ENCODE peak calls at places on chromosomes 12 and 14, in six cellular contexts. K is HCT116, F is A549, W is endothelial cell of umbilical vein, X is GM12878, O is K562. L is an unnamed sample.

GRCh38 chr12:64744422-64745258 is 14.6 kb downstream of the GNS start:
- DNase-seq in K (no peak), F (peak; percentile 36), W (peak; percentile 53), X (no peak), O (no peak), L (no peak)

GRCh38 chr12:18897816-18898215 is 159.9 kb downstream of the CAPZA3 start:
- DNase-seq in K (no peak), F (no peak), W (no peak), X (no peak), O (no peak), L (no peak)

GRCh38 chr14:69008411-69008810 is 29.3 kb upstream of the ACTN1 start:
- DNase-seq in K (no peak), F (no peak), W (peak; percentile 68), X (no peak), O (no peak), L (no peak)

GRCh38 chr14:75205586-75205985 is 29.2 kb upstream of the TMED10 start:
- DNase-seq in K (no peak), F (no peak), W (peak; percentile 82), X (no peak), O (no peak), L (peak; percentile 83)

GRCh38 chr12:60100150-60100549 is 504.3 kb downstream of the SLC16A7 start:
- DNase-seq in K (no peak), F (no peak), W (no peak), X (no peak), O (no peak), L (no peak)

GRCh38 chr14:89061696-89062095 is 237.2 kb downstream of the TTC8 start:
- DNase-seq in K (no peak), F (no peak), W (no peak), X (no peak), O (no peak), L (no peak)

GRCh38 chr14:65167072-65167645 is 64.8 kb upstream of the MAX start:
- DNase-seq in K (no peak), F (no peak), W (no peak), X (no peak), O (peak; percentile 33), L (peak; percentile 36)

GRCh38 chr12:63917864-63918742 is 73.6 kb downstream of the SRGAP1 start:
- DNase-seq in K (peak; percentile 91), F (peak; percentile 80), W (peak; percentile 83), X (peak; percentile 41), O (no peak), L (peak; percentile 91)

GRCh38 chr14:34596891-34597290 is 33.1 kb downstream of the SNX6 start:
- DNase-seq in K (no peak), F (no peak), W (no peak), X (no peak), O (no peak), L (no peak)

GRCh38 chr12:83700858-83701257 is 1014.2 kb downstream of the TMTC2 start:
- DNase-seq in K (no peak), F (no peak), W (no peak), X (no peak), O (no peak), L (no peak)

GRCh38 chr12:122471324-122472226 is 29.2 kb downstream of the ZCCHC8 start:
- DNase-seq in K (peak; percentile 42), F (peak; percentile 29), W (peak; percentile 80), X (no peak), O (peak; percentile 71), L (peak; percentile 78)

GRCh38 chr12:6205144-6205539 is 4.9 kb downstream of the CD9 start:
- DNase-seq in K (no peak), F (no peak), W (peak; percentile 69), X (no peak), O (no peak), L (peak; percentile 72)

GRCh38 chr12:1798734-1799067 is 21.7 kb upstream of the LRTM2 start:
- DNase-seq in K (no peak), F (no peak), W (no peak), X (no peak), O (no peak), L (no peak)

GRCh38 chr14:39015964-39016577 is 87.0 kb downstream of the SEC23A start:
- DNase-seq in K (no peak), F (no peak), W (no peak), X (no peak), O (no peak), L (no peak)

GRCh38 chr14:37063467-37064240 is 108.8 kb downstream of the SLC25A21 start:
- DNase-seq in K (no peak), F (no peak), W (no peak), X (no peak), O (no peak), L (peak; percentile 13)

GRCh38 chr12:65728913-65729793 is 95.1 kb upstream of the HMGA2 start:
- DNase-seq in K (peak; percentile 59), F (no peak), W (peak; percentile 37), X (no peak), O (no peak), L (no peak)

GRCh38 chr14:38090506-38090905 is 117.2 kb upstream of the SSTR1 start:
- DNase-seq in K (no peak), F (no peak), W (no peak), X (no peak), O (no peak), L (no peak)

GRCh38 chr12:132077322-132078100 is 66.6 kb downstream of the DDX51 start:
- DNase-seq in K (no peak), F (no peak), W (no peak), X (no peak), O (no peak), L (no peak)

GRCh38 chr12:132075714-132076553 is 68.2 kb downstream of the DDX51 start:
- DNase-seq in K (no peak), F (no peak), W (no peak), X (no peak), O (no peak), L (no peak)

GRCh38 chr12:132079190-132079589 is 64.9 kb downstream of the DDX51 start:
- DNase-seq in K (no peak), F (no peak), W (no peak), X (no peak), O (no peak), L (no peak)

GRCh38 chr12:132079695-132080094 is 64.4 kb downstream of the DDX51 start:
- DNase-seq in K (no peak), F (no peak), W (no peak), X (no peak), O (no peak), L (no peak)

DNA sequence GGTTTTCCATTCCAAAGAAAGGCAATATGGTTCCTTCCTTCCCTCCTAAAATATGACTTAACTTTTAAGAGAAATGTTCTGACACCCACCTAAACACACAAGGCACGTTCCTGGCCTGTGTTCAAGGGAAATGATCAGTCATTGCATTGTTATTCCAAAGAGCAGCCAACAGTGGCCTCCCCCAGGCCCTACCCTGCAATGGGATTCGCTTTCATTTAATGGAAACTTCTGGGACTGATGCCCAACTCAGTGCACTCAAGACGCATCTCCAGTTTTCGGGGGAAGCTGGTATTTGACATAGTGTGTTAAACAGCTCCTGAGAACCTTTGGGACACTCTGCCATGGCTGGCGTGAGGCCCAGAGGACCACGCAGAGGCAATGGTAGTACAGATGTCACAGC is 65.9 kb downstream of the DDX51 start:
- DNase-seq in K (no peak), F (no peak), W (peak; percentile 96), X (no peak), O (no peak), L (no peak)
- TF ChIP-seq MAX in K (no peak), F (no peak), W (no peak), X (no peak), O (no peak), L (no peak)

GRCh38 chr14:90456551-90456950 is 59.7 kb downstream of the CALM1 start:
- DNase-seq in K (no peak), F (no peak), W (no peak), X (no peak), O (no peak), L (no peak)

GRCh38 chr14:90455100-90455571 is 58.3 kb downstream of the CALM1 start:
- DNase-seq in K (no peak), F (no peak), W (no peak), X (no peak), O (no peak), L (no peak)

GRCh38 chr14:90453401-90453951 is 56.6 kb downstream of the CALM1 start:
- DNase-seq in K (no peak), F (no peak), W (peak; percentile 94), X (no peak), O (peak; percentile 31), L (no peak)

GRCh38 chr14:90452366-90452765 is 55.5 kb downstream of the CALM1 start:
- DNase-seq in K (no peak), F (no peak), W (no peak), X (no peak), O (no peak), L (no peak)

GRCh38 chr14:90454041-90455000 is 57.5 kb downstream of the CALM1 start:
- DNase-seq in K (peak; percentile 57), F (peak; percentile 67), W (peak; percentile 95), X (no peak), O (peak; percentile 76), L (peak; percentile 53)
- TF ChIP-seq POLR2A in K (no peak), F (no peak), W (peak; percentile 27), X (no peak), O (no peak), L (no peak)

GRCh38 chr12:50985322-50985721 is 33.0 kb downstream of the HIGD1C start:
- DNase-seq in K (peak; percentile 7), F (no peak), W (peak; percentile 94), X (no peak), O (no peak), L (no peak)

GRCh38 chr12:50988051-50988450 is 35.7 kb downstream of the HIGD1C start:
- DNase-seq in K (no peak), F (no peak), W (no peak), X (no peak), O (no peak), L (no peak)

GRCh38 chr12:50984899-50985298 is 32.6 kb downstream of the HIGD1C start:
- DNase-seq in K (no peak), F (no peak), W (no peak), X (no peak), O (no peak), L (no peak)

GRCh38 chr12:50988871-50989270 is 36.5 kb downstream of the HIGD1C start:
- DNase-seq in K (no peak), F (no peak), W (peak; percentile 60), X (no peak), O (no peak), L (no peak)

GRCh38 chr12:50986961-50987737 is 34.8 kb downstream of the HIGD1C start:
- DNase-seq in K (peak; percentile 15), F (no peak), W (peak; percentile 81), X (no peak), O (peak; percentile 56), L (peak; percentile 65)
- TF ChIP-seq CTCF in K (peak; percentile 35), F (peak; percentile 74), W (peak; percentile 28), X (peak; percentile 45), O (peak; percentile 62), L (peak; percentile 60)

DNA sequence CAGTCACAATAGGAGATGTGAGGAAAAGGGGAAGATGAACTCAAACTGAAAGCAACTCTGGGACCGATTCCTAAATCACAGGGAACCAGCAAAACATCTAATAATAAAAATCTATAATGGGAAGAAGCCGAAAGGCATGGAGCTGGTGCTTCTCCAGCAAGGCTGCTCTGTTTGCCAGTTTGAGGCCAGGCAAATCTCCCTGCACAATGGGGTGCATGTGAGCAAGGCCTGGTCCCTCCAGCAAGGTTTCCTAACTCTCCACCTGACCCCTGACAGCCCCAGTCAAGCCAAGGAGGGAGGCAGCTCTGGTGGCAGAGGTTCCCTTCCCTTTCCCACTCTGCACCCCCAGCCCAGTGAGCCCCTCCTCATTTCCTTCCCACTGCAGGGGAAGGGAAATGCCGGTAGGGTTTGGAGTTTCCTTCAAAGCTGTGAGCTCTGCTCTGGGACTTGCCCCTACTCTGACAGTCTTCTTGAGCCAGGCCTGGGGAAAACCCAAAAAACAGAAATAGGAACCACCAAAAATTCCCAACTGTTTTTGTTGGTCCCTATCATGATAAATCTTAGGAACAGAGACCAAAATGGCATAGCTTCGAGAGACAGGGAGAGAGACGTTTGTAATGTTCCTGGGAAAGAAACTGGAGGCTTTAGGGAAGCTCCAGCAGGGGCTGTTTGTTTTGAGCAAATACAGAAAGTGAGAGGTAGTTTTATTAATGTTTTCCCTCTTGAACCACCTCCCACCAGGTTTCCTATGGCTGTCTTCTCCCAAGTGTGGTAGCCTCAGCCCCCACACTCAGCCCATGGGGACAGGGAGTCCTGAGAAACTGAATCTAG is 34.6 kb downstream of the FMNL3 start:
- DNase-seq in K (no peak), F (no peak), W (peak; percentile 32), X (no peak), O (no peak), L (no peak)
- TF ChIP-seq MAX in K (no peak), F (no peak), W (no peak), X (no peak), O (no peak), L (no peak)

L was measured in NB4.